ENCODE peak calls at places on chromosomes 3 and 15, in four cellular contexts. L, D, U and H are unnamed samples.

GRCh38 chr15:78314181-78314581 is 14.8 kb upstream of the SKIC8 start:
- DNase-seq in L (no peak), D (no peak), U (no peak), H (no peak)

GRCh38 chr3:168511428-168512014 is 415.8 kb upstream of the GOLIM4 start:
- DNase-seq in L (no peak), D (no peak), U (no peak), H (peak)

GRCh38 chr3:105327662-105328337 is 38.9 kb upstream of the ALCAM start:
- DNase-seq in L (no peak), D (no peak), U (no peak), H (no peak)

GRCh38 chr15:101113114-101114005 is 138.5 kb downstream of the CHSY1 start:
- DNase-seq in L (no peak), D (no peak), U (no peak), H (no peak)

GRCh38 chr3:57100046-57100695 is 39.7 kb downstream of the SPATA12 start:
- DNase-seq in L (peak), D (peak), U (peak), H (peak)

GRCh38 chr3:149009732-149010131 is 18.4 kb downstream of the GYG1 start:
- DNase-seq in L (no peak), D (no peak), U (no peak), H (no peak)

GRCh38 chr3:40780801-40781406 is 256.1 kb downstream of the ZNF621 start:
- DNase-seq in L (peak), D (no peak), U (peak), H (no peak)

GRCh38 chr15:51311510-51311909 is 26.9 kb downstream of the CYP19A1 start:
- DNase-seq in L (no peak), D (no peak), U (no peak), H (no peak)

GRCh38 chr3:8301977-8302589 is 199.5 kb upstream of the LMCD1 start:
- DNase-seq in L (no peak), D (no peak), U (no peak), H (peak)

GRCh38 chr3:39639344-39640236 is 169.8 kb upstream of the MYRIP start:
- DNase-seq in L (no peak), D (peak), U (no peak), H (peak)

GRCh38 chr3:186418601-186419238 is 56.7 kb upstream of the DGKG start:
- DNase-seq in L (no peak), D (no peak), U (no peak), H (no peak)

GRCh38 chr3:95588473-95588872 is 1225.9 kb upstream of the EPHA6 start:
- DNase-seq in L (no peak), D (no peak), U (no peak), H (no peak)

GRCh38 chr3:138588445-138588844 is 5.6 kb downstream of the CEP70 start:
- DNase-seq in L (no peak), D (no peak), U (no peak), H (no peak)

GRCh38 chr15:50353251-50353998 is 1.6 kb downstream of the GABPB1 start:
- DNase-seq in L (no peak), D (no peak), U (no peak), H (no peak)

GRCh38 chr3:179973024-179973423 is 63.7 kb downstream of the PEX5L start:
- DNase-seq in L (no peak), D (no peak), U (no peak), H (no peak)

GRCh38 chr15:70329179-70329578 is 231.5 kb upstream of the TLE3 start:
- DNase-seq in L (no peak), D (no peak), U (no peak), H (no peak)

GRCh38 chr3:33187368-33187634 is 31.3 kb downstream of the SUSD5 start:
- DNase-seq in L (no peak), D (no peak), U (no peak), H (peak)

GRCh38 chr3:142027713-142028112 is 121.6 kb downstream of the TFDP2 start:
- DNase-seq in L (no peak), D (peak), U (peak), H (no peak)

GRCh38 chr3:38634133-38634532 is 15.4 kb downstream of the SCN5A start:
- DNase-seq in L (no peak), D (no peak), U (no peak), H (no peak)

GRCh38 chr15:73755481-73755880 is 2.3 kb upstream of the INSYN1 start:
- DNase-seq in L (no peak), D (no peak), U (no peak), H (no peak)

GRCh38 chr3:119330858-119331257 is 36.7 kb downstream of the ARHGAP31 start:
- DNase-seq in L (no peak), D (no peak), U (no peak), H (no peak)

GRCh38 chr3:197372076-197372661 is 73.8 kb upstream of the DLG1 start:
- DNase-seq in L (no peak), D (no peak), U (no peak), H (peak)

GRCh38 chr15:38564557-38565286 is at the start of gene RASGRP1:
- DNase-seq in L (no peak), D (peak), U (peak), H (no peak)

GRCh38 chr3:97820780-97821179 is 1.0 kb upstream of the CRYBG3 start:
- DNase-seq in L (no peak), D (no peak), U (no peak), H (no peak)

GRCh38 chr3:163033652-163034051 is 1537.0 kb downstream of the OTOL1 start:
- DNase-seq in L (no peak), D (no peak), U (no peak), H (no peak)

GRCh38 chr3:146953523-146954125 is 348.5 kb upstream of the PLSCR5 start:
- DNase-seq in L (no peak), D (no peak), U (no peak), H (no peak)

GRCh38 chr15:54792526-54792925 is 404.2 kb downstream of the RSL24D1 start:
- DNase-seq in L (no peak), D (no peak), U (no peak), H (no peak)

GRCh38 chr3:37174532-37175126 is at the start of gene LRRFIP2:
- DNase-seq in L (no peak), D (no peak), U (no peak), H (no peak)

GRCh38 chr15:52243697-52244555 is 51.7 kb downstream of the MYO5C start:
- DNase-seq in L (no peak), D (no peak), U (no peak), H (no peak)

GRCh38 chr3:129592362-129593150 is 13.9 kb downstream of the PLXND1 start:
- DNase-seq in L (peak), D (no peak), U (peak), H (no peak)

GRCh38 chr3:76570436-76571057 is 469.4 kb upstream of the ROBO2 start:
- DNase-seq in L (no peak), D (no peak), U (no peak), H (no peak)

GRCh38 chr3:12829886-12830784 is 11.2 kb downstream of the RPL32 start:
- DNase-seq in L (no peak), D (no peak), U (no peak), H (no peak)

GRCh38 chr3:17088017-17088416 is 203.3 kb downstream of the PLCL2 start:
- DNase-seq in L (no peak), D (no peak), U (no peak), H (no peak)

GRCh38 chr3:114086356-114086755 is 29.8 kb downstream of the QTRT2 start:
- DNase-seq in L (no peak), D (no peak), U (no peak), H (no peak)

GRCh38 chr3:55907616-55908015 is 420.5 kb upstream of the WNT5A start:
- DNase-seq in L (no peak), D (no peak), U (no peak), H (no peak)

GRCh38 chr15:90564109-90564508 is 34.4 kb downstream of the CRTC3 start:
- DNase-seq in L (no peak), D (no peak), U (no peak), H (no peak)

GRCh38 chr3:125017406-125017805 is 38.4 kb downstream of the HEG1 start:
- DNase-seq in L (no peak), D (no peak), U (no peak), H (no peak)

GRCh38 chr15:39075311-39075710 is 505.6 kb upstream of the THBS1 start:
- DNase-seq in L (no peak), D (no peak), U (no peak), H (no peak)